ENCODE peak calls at places on chromosomes 2 and 18, in seven cellular contexts. One of them, this sample, is unnamed.

GRCh38 chr18:45384137-45384998 is 230.9 kb upstream of the SLC14A2 start:
- DNase-seq in activated T-cell treated with anti-CD3 and anti-CD28 coated beads, Interleukin-2, amount 50 U/mL, for 1 hour: peak; percentile 20
- DNase-seq in CD4-positive, alpha-beta memory T cell: peak; percentile 1
- DNase-seq in HT1080: peak; percentile 56
- DNase-seq in central memory CD4-positive, alpha-beta T cell: no peak
- DNase-seq in G401: peak; percentile 49
- DNase-seq in astrocyte of the spinal cord: peak; percentile 57
- DNase-seq in this sample: peak; percentile 45

GRCh38 chr2:118490323-118490722 is 357.1 kb downstream of the EN1 start:
- DNase-seq in G401: no peak
- DNase-seq in astrocyte of the spinal cord: no peak
- DNase-seq in CD4-positive, alpha-beta memory T cell: no peak
- DNase-seq in activated T-cell treated with anti-CD3 and anti-CD28 coated beads, Interleukin-2, amount 50 U/mL, for 1 hour: no peak
- DNase-seq in HT1080: no peak
- DNase-seq in central memory CD4-positive, alpha-beta T cell: no peak
- DNase-seq in this sample: no peak

GRCh38 chr18:5296706-5297320 is 1.3 kb upstream of the ZBTB14 start:
- DNase-seq in central memory CD4-positive, alpha-beta T cell: peak; percentile 58
- DNase-seq in activated T-cell treated with anti-CD3 and anti-CD28 coated beads, Interleukin-2, amount 50 U/mL, for 1 hour: no peak
- DNase-seq in HT1080: peak; percentile 80
- DNase-seq in astrocyte of the spinal cord: peak; percentile 89
- DNase-seq in G401: peak; percentile 89
- DNase-seq in CD4-positive, alpha-beta memory T cell: peak; percentile 61
- DNase-seq in this sample: peak; percentile 86

GRCh38 chr2:383173-383572 is 95.3 kb upstream of the ALKAL2 start:
- DNase-seq in HT1080: no peak
- DNase-seq in astrocyte of the spinal cord: no peak
- DNase-seq in CD4-positive, alpha-beta memory T cell: no peak
- DNase-seq in central memory CD4-positive, alpha-beta T cell: no peak
- DNase-seq in G401: peak; percentile 62
- DNase-seq in activated T-cell treated with anti-CD3 and anti-CD28 coated beads, Interleukin-2, amount 50 U/mL, for 1 hour: no peak
- DNase-seq in this sample: no peak

GRCh38 chr2:179266271-179266670 is 1.6 kb upstream of the SESTD1 start:
- DNase-seq in CD4-positive, alpha-beta memory T cell: no peak
- DNase-seq in astrocyte of the spinal cord: no peak
- DNase-seq in activated T-cell treated with anti-CD3 and anti-CD28 coated beads, Interleukin-2, amount 50 U/mL, for 1 hour: no peak
- DNase-seq in G401: no peak
- DNase-seq in central memory CD4-positive, alpha-beta T cell: no peak
- DNase-seq in HT1080: no peak
- DNase-seq in this sample: no peak

GRCh38 chr2:219445220-219445631 is 10.6 kb downstream of the SPEG start:
- DNase-seq in G401: no peak
- DNase-seq in HT1080: no peak
- DNase-seq in central memory CD4-positive, alpha-beta T cell: no peak
- DNase-seq in activated T-cell treated with anti-CD3 and anti-CD28 coated beads, Interleukin-2, amount 50 U/mL, for 1 hour: no peak
- DNase-seq in CD4-positive, alpha-beta memory T cell: no peak
- DNase-seq in astrocyte of the spinal cord: no peak
- DNase-seq in this sample: no peak

GRCh38 chr2:54955674-54956391 is 94.4 kb downstream of the RTN4 start:
- DNase-seq in central memory CD4-positive, alpha-beta T cell: no peak
- DNase-seq in astrocyte of the spinal cord: no peak
- DNase-seq in CD4-positive, alpha-beta memory T cell: no peak
- DNase-seq in activated T-cell treated with anti-CD3 and anti-CD28 coated beads, Interleukin-2, amount 50 U/mL, for 1 hour: no peak
- DNase-seq in G401: no peak
- DNase-seq in HT1080: no peak
- DNase-seq in this sample: no peak

GRCh38 chr2:164593959-164594358 is 27.3 kb downstream of the GRB14 start:
- DNase-seq in G401: no peak
- DNase-seq in astrocyte of the spinal cord: no peak
- DNase-seq in activated T-cell treated with anti-CD3 and anti-CD28 coated beads, Interleukin-2, amount 50 U/mL, for 1 hour: no peak
- DNase-seq in HT1080: no peak
- DNase-seq in central memory CD4-positive, alpha-beta T cell: no peak
- DNase-seq in CD4-positive, alpha-beta memory T cell: no peak
- DNase-seq in this sample: no peak

GRCh38 chr2:232979871-232980461 is 33.1 kb downstream of the NGEF start:
- DNase-seq in CD4-positive, alpha-beta memory T cell: no peak
- DNase-seq in G401: no peak
- DNase-seq in HT1080: peak; percentile 95
- DNase-seq in central memory CD4-positive, alpha-beta T cell: no peak
- DNase-seq in activated T-cell treated with anti-CD3 and anti-CD28 coated beads, Interleukin-2, amount 50 U/mL, for 1 hour: no peak
- DNase-seq in astrocyte of the spinal cord: peak; percentile 74
- DNase-seq in this sample: no peak

GRCh38 chr2:218033590-218034496 is 31.0 kb upstream of the TNS1 start:
- DNase-seq in astrocyte of the spinal cord: no peak
- DNase-seq in CD4-positive, alpha-beta memory T cell: peak; percentile 9
- DNase-seq in central memory CD4-positive, alpha-beta T cell: no peak
- DNase-seq in HT1080: no peak
- DNase-seq in G401: no peak
- DNase-seq in activated T-cell treated with anti-CD3 and anti-CD28 coated beads, Interleukin-2, amount 50 U/mL, for 1 hour: no peak
- DNase-seq in this sample: no peak

GRCh38 chr2:14567561-14567960 is 65.0 kb upstream of the LRATD1 start:
- DNase-seq in HT1080: peak; percentile 57
- DNase-seq in central memory CD4-positive, alpha-beta T cell: no peak
- DNase-seq in G401: no peak
- DNase-seq in astrocyte of the spinal cord: peak; percentile 14
- DNase-seq in CD4-positive, alpha-beta memory T cell: no peak
- DNase-seq in activated T-cell treated with anti-CD3 and anti-CD28 coated beads, Interleukin-2, amount 50 U/mL, for 1 hour: no peak
- DNase-seq in this sample: no peak

GRCh38 chr2:19532797-19533196 is 174.4 kb upstream of the OSR1 start:
- DNase-seq in HT1080: peak; percentile 60
- DNase-seq in CD4-positive, alpha-beta memory T cell: no peak
- DNase-seq in activated T-cell treated with anti-CD3 and anti-CD28 coated beads, Interleukin-2, amount 50 U/mL, for 1 hour: no peak
- DNase-seq in central memory CD4-positive, alpha-beta T cell: no peak
- DNase-seq in astrocyte of the spinal cord: no peak
- DNase-seq in G401: no peak
- DNase-seq in this sample: no peak

GRCh38 chr18:78867131-78867530 is 112.5 kb upstream of the SALL3 start:
- DNase-seq in CD4-positive, alpha-beta memory T cell: no peak
- DNase-seq in central memory CD4-positive, alpha-beta T cell: no peak
- DNase-seq in G401: no peak
- DNase-seq in astrocyte of the spinal cord: no peak
- DNase-seq in HT1080: no peak
- DNase-seq in activated T-cell treated with anti-CD3 and anti-CD28 coated beads, Interleukin-2, amount 50 U/mL, for 1 hour: no peak
- DNase-seq in this sample: no peak

This sample was measured in endothelial cell of umbilical vein.